ENCODE peak calls at places on chromosome 19, in ten cellular contexts. X, D, V, A, S, F, J, Z, K and U are unnamed samples.

GRCh38 chr19:14152713-14153112 is 16.3 kb upstream of the ASF1B start:
- DNase-seq in X (no peak), D (no peak), V (no peak), A (no peak), S (no peak), F (no peak), J (no peak), Z (no peak), K (no peak), U (no peak)

GRCh38 chr19:16141043-16141442 is 2.4 kb upstream of the HSH2D start:
- DNase-seq in X (no peak), D (no peak), V (no peak), A (no peak), S (no peak), F (no peak), J (no peak), Z (no peak), K (no peak), U (no peak)

GRCh38 chr19:46499692-46500091 is 4.0 kb upstream of the PNMA8B start:
- DNase-seq in X (no peak), D (no peak), V (no peak), A (no peak), S (no peak), F (no peak), J (no peak), Z (no peak), K (no peak), U (peak; percentile 55)

GRCh38 chr19:45508931-45509691 is 1.8 kb downstream of the VASP start:
- DNase-seq in X (no peak), D (peak; percentile 82), V (peak; percentile 96), A (peak; percentile 92), S (peak; percentile 58), F (peak; percentile 20), J (no peak), Z (peak; percentile 60), K (peak; percentile 69), U (peak; percentile 91)

GRCh38 chr19:11418518-11419506 is at the start of gene RGL3:
- DNase-seq in X (no peak), D (peak; percentile 56), V (no peak), A (peak; percentile 63), S (no peak), F (no peak), J (no peak), Z (no peak), K (peak; percentile 50), U (no peak)

GRCh38 chr19:11111771-11112144 is 22.5 kb downstream of the LDLR start:
- DNase-seq in X (no peak), D (no peak), V (no peak), A (no peak), S (no peak), F (no peak), J (no peak), Z (no peak), K (no peak), U (no peak)

GRCh38 chr19:53908106-53908932 is 759 bp upstream of the CACNG7 start:
- DNase-seq in X (peak; percentile 13), D (peak; percentile 56), V (peak; percentile 83), A (peak; percentile 67), S (peak; percentile 32), F (peak; percentile 74), J (peak; percentile 17), Z (no peak), K (no peak), U (peak; percentile 85)

GRCh38 chr19:54255105-54255775 is 1.8 kb downstream of the LILRB5 start:
- DNase-seq in X (no peak), D (no peak), V (no peak), A (no peak), S (no peak), F (no peak), J (no peak), Z (no peak), K (no peak), U (no peak)

GRCh38 chr19:44512326-44513298 is 12.3 kb upstream of the ZNF180 start:
- DNase-seq in X (peak; percentile 34), D (peak; percentile 42), V (no peak), A (peak; percentile 40), S (peak; percentile 35), F (no peak), J (no peak), Z (peak; percentile 69), K (peak; percentile 84), U (peak; percentile 27)